ENCODE peak calls at places on chromosomes 3 and 15, in six cellular contexts. I is sigmoid colon, M is H1, O is HCT116, Y is breast epithelium, V is transverse colon. P is an unnamed sample. For H3K27me3 and H3K4me1, the result is how much of the 10 kb centered on the place peaks cover.

GRCh38 chr15:77507911-77508310 is 87.2 kb downstream of the HMG20A start:
- DNase-seq in I (peak), M (no peak), O (peak), Y (peak), V (no peak), P (no peak)

GRCh38 chr3:194133661-194134230 is 2.2 kb upstream of the HES1 start:
- DNase-seq in I (peak), M (no peak), O (no peak), Y (no peak), V (peak), P (peak)

GRCh38 chr3:174483254-174483653 is 375.9 kb upstream of the NAALADL2 start:
- DNase-seq in I (no peak), M (no peak), O (no peak), Y (no peak), V (no peak), P (no peak)

GRCh38 chr3:10817506-10817905 is 1.5 kb downstream of the SLC6A11 start:
- DNase-seq in I (no peak), M (no peak), O (no peak), Y (no peak), V (no peak), P (no peak)

GRCh38 chr15:90679959-90680358 is 37.2 kb upstream of the BLM start:
- DNase-seq in I (peak), M (no peak), O (no peak), Y (no peak), V (no peak), P (no peak)

GRCh38 chr3:108305484-108306172 is 9.3 kb downstream of the HHLA2 start:
- DNase-seq in I (no peak), M (no peak), O (peak), Y (peak), V (peak), P (no peak)

GRCh38 chr3:187673012-187673411 is 2.8 kb upstream of the SST start:
- DNase-seq in I (no peak), M (no peak), O (no peak), Y (no peak), V (no peak), P (no peak)

GRCh38 chr15:85651551-85651950 is 143.2 kb downstream of the KLHL25 start:
- DNase-seq in I (no peak), M (no peak), O (no peak), Y (no peak), V (no peak), P (no peak)

GRCh38 chr3:151156618-151157216 is 46.3 kb downstream of the GPR171 start:
- DNase-seq in I (no peak), M (no peak), O (peak), Y (no peak), V (no peak), P (no peak)

GRCh38 chr15:45457641-45458539 is 64.7 kb downstream of the SLC30A4 start:
- DNase-seq in I (peak), M (no peak), O (peak), Y (peak), V (peak), P (peak)

GRCh38 chr15:76991741-76992645 is 2.9 kb upstream of the PSTPIP1 start:
- DNase-seq in I (peak), M (no peak), O (no peak), Y (no peak), V (peak), P (peak)

GRCh38 chr15:63043391-63044076 is 987 bp downstream of the TPM1 start:
- DNase-seq in I (peak), M (no peak), O (no peak), Y (no peak), V (no peak), P (no peak)
- H3K27me3 ChIP-seq in I (under half), M (under half), O (under half), Y (under half), V (under half), P (under half)

DNA sequence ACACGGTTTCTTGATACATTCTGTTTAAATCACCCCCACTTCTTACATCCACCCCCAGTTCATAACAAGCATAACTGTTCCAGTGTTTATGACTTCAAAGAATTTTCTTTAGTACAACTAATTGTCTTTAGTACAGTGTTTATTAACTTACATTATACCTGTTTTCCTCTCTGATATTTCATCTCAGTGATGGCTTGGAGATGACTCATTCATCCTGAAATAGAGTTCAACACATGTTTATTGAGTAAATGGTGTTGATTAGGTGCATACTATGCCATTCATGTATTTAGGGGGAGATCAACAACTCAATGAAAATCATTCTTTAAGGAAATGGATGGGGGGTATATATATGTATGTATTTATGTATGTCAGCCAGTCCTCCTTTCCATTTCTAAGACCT is 21.7 kb upstream of the UTS2B start:
- DNase-seq in I (no peak), M (no peak), O (no peak), Y (no peak), V (no peak), P (no peak)
- H3K4me1 ChIP-seq in I (half or more), M (under half), O (under half), Y (under half), V (under half), P (under half)

DNA sequence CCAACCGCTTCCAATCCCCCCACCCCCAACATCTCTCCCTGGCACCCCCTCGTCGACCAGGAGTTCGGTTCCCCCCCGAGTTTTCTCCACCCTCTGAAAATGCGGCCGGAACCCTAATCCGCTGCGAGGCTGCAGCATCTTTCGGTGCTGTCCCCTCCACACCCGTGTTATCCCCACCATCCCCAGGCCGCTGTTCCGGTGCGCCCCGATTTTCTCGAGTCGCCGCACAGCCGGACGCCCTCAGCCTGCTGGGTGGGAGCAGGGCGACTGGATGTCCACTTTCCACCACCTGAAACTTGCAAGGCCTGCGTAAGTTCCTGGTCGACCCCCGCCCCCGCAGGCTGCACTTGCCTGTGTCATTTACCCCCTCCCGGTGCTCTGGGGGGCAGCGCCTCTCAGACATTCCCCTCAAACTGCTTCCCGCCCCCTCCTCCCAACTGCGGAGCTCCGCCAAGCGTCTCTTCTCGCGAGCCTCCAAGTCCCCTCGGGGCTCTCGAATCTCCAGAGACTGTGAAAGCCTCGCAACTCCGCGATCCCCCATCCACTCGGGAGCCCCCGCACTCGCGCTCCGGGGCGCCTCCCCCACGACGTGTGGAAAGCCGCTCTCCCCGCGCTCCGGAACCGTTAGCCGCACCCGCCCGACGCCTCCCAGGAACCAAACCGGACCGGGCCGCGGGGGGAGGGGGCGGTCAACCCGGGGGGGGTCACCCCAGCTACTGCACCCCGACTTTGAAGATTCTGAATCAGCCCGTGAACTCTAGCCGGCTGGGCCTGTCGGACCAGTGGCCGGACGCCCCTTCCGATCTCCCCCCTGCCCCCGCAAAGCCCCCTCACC is 566 bp downstream of the ETV5 start:
- DNase-seq in I (peak), M (no peak), O (peak), Y (no peak), V (no peak), P (peak)
- TF ChIP-seq POLR2AphosphoS5 in I (no peak), M (no peak), O (no peak), Y (no peak), V (no peak), P (no peak)

DNA sequence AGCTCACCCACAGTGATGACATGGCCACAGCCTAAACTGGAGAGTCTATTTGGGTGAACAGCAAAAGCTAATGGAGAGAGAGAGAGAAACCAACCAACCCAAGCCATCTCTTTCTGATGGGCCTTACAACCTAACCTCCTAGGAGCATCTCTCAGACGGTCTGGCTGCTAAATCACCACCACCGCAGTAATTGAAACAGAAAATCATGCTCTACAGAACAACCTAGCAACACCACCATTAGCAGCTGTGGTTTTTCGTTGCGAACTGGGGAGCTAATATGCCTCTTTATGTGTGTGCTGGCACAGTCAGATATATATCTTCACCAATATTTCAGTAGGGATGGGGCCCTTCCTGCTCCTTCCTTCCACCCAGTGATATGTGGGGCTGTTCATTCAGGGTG is 166.9 kb upstream of the PROK2 start:
- DNase-seq in I (no peak), M (no peak), O (no peak), Y (no peak), V (no peak), P (no peak)
- H3K27me3 ChIP-seq in I (under half), M (under half), O (under half), Y (under half), V (under half), P (under half)

DNA sequence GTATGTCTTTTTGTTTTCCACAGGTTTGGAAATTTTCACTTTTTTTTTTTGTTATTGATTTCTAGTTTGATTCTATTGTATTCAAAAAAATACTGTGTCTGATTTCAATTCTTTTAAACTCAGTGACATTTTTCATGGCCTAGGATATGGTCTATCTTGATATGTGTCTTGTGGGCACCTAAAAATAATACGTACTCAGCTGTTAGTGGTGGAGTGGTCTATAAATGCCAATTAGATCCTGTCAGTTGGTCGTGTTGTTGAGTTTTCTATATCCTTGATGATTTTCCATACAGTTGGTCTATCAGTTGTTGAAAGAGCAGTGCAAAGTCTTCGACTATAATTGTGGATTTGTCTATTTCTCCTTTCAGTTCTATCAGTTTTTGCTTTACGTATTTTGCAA is 61.7 kb downstream of the LSM3 start:
- DNase-seq in I (no peak), M (no peak), O (no peak), Y (no peak), V (no peak), P (no peak)
- H3K4me1 ChIP-seq in I (under half), M (under half), O (under half), Y (under half), V (under half), P (under half)

GRCh38 chr15:82118040-82118439 is 72.2 kb upstream of the MEX3B start:
- DNase-seq in I (no peak), M (no peak), O (no peak), Y (no peak), V (no peak), P (no peak)

GRCh38 chr15:82126346-82126745 is 80.5 kb upstream of the MEX3B start:
- DNase-seq in I (no peak), M (no peak), O (no peak), Y (no peak), V (no peak), P (no peak)

GRCh38 chr15:82124331-82125263 is 78.8 kb upstream of the MEX3B start:
- DNase-seq in I (no peak), M (no peak), O (no peak), Y (no peak), V (no peak), P (no peak)

GRCh38 chr15:82127581-82127980 is 81.8 kb upstream of the MEX3B start:
- DNase-seq in I (no peak), M (no peak), O (no peak), Y (no peak), V (no peak), P (no peak)

GRCh38 chr15:82122754-82123400 is 77.1 kb upstream of the MEX3B start:
- DNase-seq in I (peak), M (no peak), O (peak), Y (no peak), V (no peak), P (no peak)
- TF ChIP-seq POLR2AphosphoS5 in I (no peak), M (no peak), O (no peak), Y (no peak), V (no peak), P (no peak)

GRCh38 chr3:23442598-23443383 is 239.7 kb downstream of the UBE2E2 start:
- DNase-seq in I (no peak), M (no peak), O (no peak), Y (no peak), V (no peak), P (no peak)
- H3K27me3 ChIP-seq in I (under half), M (under half), O (under half), Y (under half), V (under half), P (under half)

P was measured in suprapubic skin.